ENCODE peak calls at places on chromosome 5, in eight cellular contexts. U is stomach; M is amniotic stem cell; O is frontal cortex; V is SIG-M5; S is GM04503; E is hippocampal formation; N is CD8-positive, alpha-beta memory T cell. W is an unnamed sample.

GRCh38 chr5:144504929-144505578 is 334.4 kb downstream of the KCTD16 start:
- DNase-seq in U (no peak), M (no peak), O (no peak), V (no peak), S (no peak), E (no peak), N (no peak), W (no peak)

GRCh38 chr5:109553826-109554225 is 135.9 kb upstream of the MAN2A1 start:
- DNase-seq in U (no peak), M (no peak), O (no peak), V (no peak), S (no peak), E (no peak), N (no peak), W (no peak)

GRCh38 chr5:166251786-166252185 is 2039.7 kb upstream of the WWC1 start:
- DNase-seq in U (no peak), M (no peak), O (no peak), V (no peak), S (no peak), E (no peak), N (no peak), W (no peak)

GRCh38 chr5:137808503-137809135 is 54.5 kb upstream of the HNRNPA0 start:
- DNase-seq in U (no peak), M (no peak), O (no peak), V (no peak), S (no peak), E (no peak), N (no peak), W (no peak)

GRCh38 chr5:72302171-72302570 is 17.9 kb downstream of the MRPS27 start:
- DNase-seq in U (no peak), M (no peak), O (no peak), V (no peak), S (no peak), E (no peak), N (no peak), W (no peak)

GRCh38 chr5:95760291-95761191 is 29.4 kb downstream of the RHOBTB3 start:
- DNase-seq in U (no peak), M (peak; percentile 77), O (no peak), V (peak; percentile 66), S (peak; percentile 99), E (no peak), N (no peak), W (no peak)

GRCh38 chr5:64312496-64312895 is 146.9 kb downstream of the RNF180 start:
- DNase-seq in U (no peak), M (no peak), O (no peak), V (no peak), S (no peak), E (peak; percentile 12), N (no peak), W (no peak)

GRCh38 chr5:83964235-83964634 is 243.6 kb upstream of the HAPLN1 start:
- DNase-seq in U (no peak), M (no peak), O (no peak), V (no peak), S (no peak), E (no peak), N (no peak), W (no peak)

GRCh38 chr5:153827407-153827806 is 211.3 kb downstream of the FAM114A2 start:
- DNase-seq in U (no peak), M (no peak), O (no peak), V (no peak), S (no peak), E (peak; percentile 51), N (no peak), W (no peak)

GRCh38 chr5:40813698-40814281 is 15.6 kb upstream of the PRKAA1 start:
- DNase-seq in U (no peak), M (no peak), O (no peak), V (no peak), S (no peak), E (no peak), N (no peak), W (no peak)

GRCh38 chr5:59092758-59093157 is 509.9 kb downstream of the RAB3C start:
- DNase-seq in U (no peak), M (no peak), O (no peak), V (no peak), S (no peak), E (no peak), N (no peak), W (no peak)

GRCh38 chr5:83368317-83368716 is 103.2 kb upstream of the VCAN start:
- DNase-seq in U (no peak), M (peak; percentile 54), O (no peak), V (peak; percentile 92), S (peak; percentile 49), E (no peak), N (no peak), W (no peak)

GRCh38 chr5:172504736-172505402 is 50.5 kb upstream of the SH3PXD2B start:
- DNase-seq in U (no peak), M (no peak), O (no peak), V (no peak), S (no peak), E (no peak), N (no peak), W (no peak)

GRCh38 chr5:39639618-39640078 is 214.9 kb upstream of the DAB2 start:
- DNase-seq in U (no peak), M (no peak), O (no peak), V (no peak), S (no peak), E (no peak), N (no peak), W (no peak)

GRCh38 chr5:58274199-58274598 is 185.7 kb downstream of the PLK2 start:
- DNase-seq in U (no peak), M (no peak), O (no peak), V (no peak), S (no peak), E (no peak), N (no peak), W (no peak)

GRCh38 chr5:160802567-160802966 is 49.4 kb downstream of the ATP10B start:
- DNase-seq in U (no peak), M (no peak), O (peak; percentile 6), V (no peak), S (no peak), E (peak; percentile 76), N (no peak), W (no peak)